ENCODE peak calls at places on chromosomes 12 and 14, in eight cellular contexts. U is lower lobe of right lung, J is NCI-H1436, O is NCI-H146, H is K562, X is HTR-8/SVneo, D is AG08396, M is head of caudate nucleus. Z is an unnamed sample.
A peak's percentile ranks its signal among the peaks of the same experiment; 100 is the strongest.

GRCh38 chr12:118060301-118061010 is 523 bp downstream of the WSB2 start:
- DNase-seq in U (peak; percentile 78), J (no peak), O (peak; percentile 55), H (peak; percentile 34), X (peak; percentile 48), D (peak; percentile 25), M (peak; percentile 35), Z (no peak)

GRCh38 chr12:89353188-89353822 is 1.0 kb upstream of the DUSP6 start:
- DNase-seq in U (peak; percentile 83), J (peak; percentile 59), O (peak; percentile 97), H (no peak), X (no peak), D (peak; percentile 88), M (peak; percentile 67), Z (peak; percentile 67)

GRCh38 chr12:78121969-78122610 is 291.4 kb downstream of the NAV3 start:
- DNase-seq in U (no peak), J (no peak), O (no peak), H (no peak), X (no peak), D (no peak), M (no peak), Z (peak; percentile 77)

GRCh38 chr12:131421506-131422184 is 289.2 kb upstream of the SFSWAP start:
- DNase-seq in U (no peak), J (no peak), O (no peak), H (no peak), X (no peak), D (no peak), M (no peak), Z (no peak)

GRCh38 chr14:64644629-64645028 is 59.6 kb upstream of the PLEKHG3 start:
- DNase-seq in U (no peak), J (no peak), O (no peak), H (no peak), X (no peak), D (no peak), M (no peak), Z (no peak)

GRCh38 chr14:63893701-63894458 is 41.1 kb downstream of the SYNE2 start:
- DNase-seq in U (no peak), J (no peak), O (no peak), H (no peak), X (peak; percentile 88), D (peak; percentile 39), M (no peak), Z (no peak)

GRCh38 chr14:81868172-81868571 is 334.5 kb upstream of the SEL1L start:
- DNase-seq in U (no peak), J (no peak), O (no peak), H (no peak), X (no peak), D (no peak), M (no peak), Z (no peak)

GRCh38 chr12:32533971-32534590 is 134.7 kb downstream of the FGD4 start:
- DNase-seq in U (no peak), J (no peak), O (peak; percentile 8), H (no peak), X (peak; percentile 52), D (peak; percentile 83), M (no peak), Z (no peak)

GRCh38 chr14:34237098-34237497 is 224.9 kb downstream of the SPTSSA start:
- DNase-seq in U (no peak), J (no peak), O (no peak), H (no peak), X (no peak), D (no peak), M (no peak), Z (no peak)

GRCh38 chr12:21809100-21809499 is 34.6 kb upstream of the KCNJ8 start:
- DNase-seq in U (no peak), J (no peak), O (no peak), H (no peak), X (no peak), D (no peak), M (no peak), Z (no peak)

GRCh38 chr12:15558915-15559528 is 230.2 kb downstream of the EPS8 start:
- DNase-seq in U (no peak), J (no peak), O (no peak), H (no peak), X (no peak), D (peak; percentile 37), M (no peak), Z (no peak)

GRCh38 chr12:109764123-109764522 is 50.5 kb downstream of the FAM222A start:
- DNase-seq in U (peak; percentile 5), J (no peak), O (no peak), H (no peak), X (no peak), D (no peak), M (peak; percentile 13), Z (no peak)

GRCh38 chr14:20811994-20812393 is 9.3 kb upstream of the RNASE1 start:
- DNase-seq in U (peak; percentile 55), J (no peak), O (no peak), H (no peak), X (no peak), D (no peak), M (no peak), Z (no peak)

GRCh38 chr14:92549853-92550244 is 36.3 kb downstream of the RIN3 start:
- DNase-seq in U (no peak), J (no peak), O (no peak), H (no peak), X (no peak), D (peak; percentile 51), M (no peak), Z (peak; percentile 5)

GRCh38 chr14:28902930-28903329 is 136.3 kb downstream of the FOXG1 start:
- DNase-seq in U (no peak), J (no peak), O (no peak), H (no peak), X (no peak), D (no peak), M (no peak), Z (no peak)

GRCh38 chr12:48924617-48925217 is 575 bp downstream of the FKBP11 start:
- DNase-seq in U (peak; percentile 68), J (peak; percentile 54), O (peak; percentile 74), H (no peak), X (peak; percentile 81), D (peak; percentile 60), M (no peak), Z (no peak)

GRCh38 chr12:70747445-70747844 is 110.2 kb upstream of the PTPRB start:
- DNase-seq in U (no peak), J (no peak), O (no peak), H (no peak), X (no peak), D (no peak), M (no peak), Z (no peak)

GRCh38 chr14:22272408-22272807 is 316.6 kb downstream of the DAD1 start:
- DNase-seq in U (no peak), J (no peak), O (no peak), H (no peak), X (no peak), D (no peak), M (no peak), Z (no peak)

GRCh38 chr14:69316449-69317391 is 56.8 kb downstream of the GALNT16 start:
- DNase-seq in U (peak; percentile 58), J (no peak), O (peak; percentile 5), H (no peak), X (peak; percentile 100), D (peak; percentile 96), M (no peak), Z (no peak)

GRCh38 chr12:34397591-34398365 is 375.5 kb downstream of the ALG10 start:
- DNase-seq in U (peak; percentile 23), J (no peak), O (no peak), H (peak; percentile 2), X (no peak), D (no peak), M (peak; percentile 4), Z (no peak)

GRCh38 chr12:116368196-116369194 is 91.0 kb upstream of the MED13L start:
- DNase-seq in U (peak; percentile 87), J (no peak), O (no peak), H (no peak), X (no peak), D (no peak), M (no peak), Z (no peak)

GRCh38 chr12:28575593-28576205 is 385.4 kb downstream of the CCDC91 start:
- DNase-seq in U (no peak), J (no peak), O (no peak), H (no peak), X (no peak), D (no peak), M (no peak), Z (no peak)

GRCh38 chr14:90556666-90557450 is 160.0 kb downstream of the CALM1 start:
- DNase-seq in U (peak; percentile 28), J (no peak), O (no peak), H (peak; percentile 87), X (no peak), D (no peak), M (no peak), Z (no peak)

GRCh38 chr12:7114851-7115250 is 5.8 kb upstream of the C1RL start:
- DNase-seq in U (no peak), J (no peak), O (no peak), H (no peak), X (no peak), D (no peak), M (no peak), Z (no peak)

GRCh38 chr12:76697849-76698248 is 66.1 kb upstream of the ZDHHC17 start:
- DNase-seq in U (no peak), J (no peak), O (no peak), H (no peak), X (no peak), D (no peak), M (no peak), Z (no peak)

GRCh38 chr12:12425616-12426015 is 68.7 kb downstream of the BORCS5 start:
- DNase-seq in U (no peak), J (no peak), O (no peak), H (no peak), X (no peak), D (no peak), M (no peak), Z (no peak)

GRCh38 chr12:57105011-57105753 is 6.0 kb downstream of the STAT6 start:
- DNase-seq in U (no peak), J (no peak), O (no peak), H (no peak), X (no peak), D (no peak), M (no peak), Z (no peak)

GRCh38 chr12:64995831-64996230 is 125.3 kb downstream of the WIF1 start:
- DNase-seq in U (no peak), J (no peak), O (no peak), H (no peak), X (no peak), D (no peak), M (no peak), Z (no peak)

GRCh38 chr14:105938959-105939358 is 412.6 kb downstream of the TMEM121 start:
- DNase-seq in U (no peak), J (no peak), O (no peak), H (no peak), X (no peak), D (no peak), M (no peak), Z (no peak)

GRCh38 chr14:30872602-30873001 is 1.8 kb upstream of the COCH start:
- DNase-seq in U (no peak), J (no peak), O (peak; percentile 52), H (no peak), X (no peak), D (no peak), M (no peak), Z (no peak)

GRCh38 chr12:51891843-51892242 is 3.9 kb downstream of the ANKRD33 start:
- DNase-seq in U (no peak), J (no peak), O (no peak), H (no peak), X (no peak), D (peak; percentile 53), M (no peak), Z (no peak)

GRCh38 chr14:91744068-91744480 is 12.2 kb upstream of the CATSPERB start:
- DNase-seq in U (no peak), J (no peak), O (no peak), H (peak; percentile 6), X (no peak), D (no peak), M (no peak), Z (no peak)

GRCh38 chr14:72247896-72248295 is 315.7 kb downstream of the RGS6 start:
- DNase-seq in U (no peak), J (no peak), O (no peak), H (no peak), X (no peak), D (no peak), M (no peak), Z (no peak)

Z was measured in NCI-H2227 treated with DMSO at 0.1 percent for 48 hours.